ENCODE peak calls at places on chromosomes 3 and 15, in seven cellular contexts. O, G, R, M, F, D and A are unnamed samples.

GRCh38 chr3:195441051-195441450 is 1.8 kb downstream of the ACAP2 start:
- DNase-seq in O (no peak), G (no peak), R (no peak), M (no peak), F (no peak), D (no peak), A (no peak)

GRCh38 chr3:77179762-77180161 is 139.9 kb downstream of the ROBO2 start:
- DNase-seq in O (no peak), G (peak), R (no peak), M (no peak), F (no peak), D (peak), A (no peak)

GRCh38 chr15:87740655-87741344 is 515.7 kb downstream of the NTRK3 start:
- DNase-seq in O (no peak), G (no peak), R (no peak), M (no peak), F (no peak), D (no peak), A (no peak)

GRCh38 chr3:24365168-24365567 is 129.5 kb downstream of the THRB start:
- DNase-seq in O (no peak), G (peak), R (peak), M (no peak), F (no peak), D (no peak), A (no peak)

GRCh38 chr15:60945196-60945595 is 283.9 kb downstream of the RORA start:
- DNase-seq in O (no peak), G (no peak), R (peak), M (no peak), F (no peak), D (no peak), A (no peak)

GRCh38 chr3:29138171-29138570 is 142.7 kb upstream of the RBMS3 start:
- DNase-seq in O (no peak), G (no peak), R (no peak), M (no peak), F (no peak), D (no peak), A (no peak)

GRCh38 chr3:59482684-59483083 is 432.9 kb upstream of the CFAP20DC start:
- DNase-seq in O (no peak), G (no peak), R (no peak), M (no peak), F (no peak), D (no peak), A (no peak)

GRCh38 chr15:73691398-73691797 is 7.2 kb downstream of the CD276 start:
- DNase-seq in O (no peak), G (no peak), R (no peak), M (no peak), F (no peak), D (peak), A (no peak)

GRCh38 chr15:69755571-69756310 is 303.1 kb downstream of the RPLP1 start:
- DNase-seq in O (peak), G (no peak), R (no peak), M (no peak), F (peak), D (no peak), A (peak)

GRCh38 chr3:16675805-16676204 is 70.6 kb upstream of the DAZL start:
- DNase-seq in O (no peak), G (no peak), R (no peak), M (no peak), F (no peak), D (no peak), A (no peak)

GRCh38 chr3:143737065-143737464 is 111.2 kb downstream of the SLC9A9 start:
- DNase-seq in O (no peak), G (no peak), R (no peak), M (no peak), F (no peak), D (no peak), A (no peak)

GRCh38 chr3:193816028-193816395 is 223.0 kb downstream of the OPA1 start:
- DNase-seq in O (no peak), G (no peak), R (no peak), M (peak), F (no peak), D (no peak), A (no peak)

GRCh38 chr3:195441971-195442572 is 748 bp downstream of the ACAP2 start:
- DNase-seq in O (no peak), G (no peak), R (peak), M (peak), F (no peak), D (peak), A (peak)

GRCh38 chr3:66322436-66322835 is 101.6 kb downstream of the SLC25A26 start:
- DNase-seq in O (no peak), G (no peak), R (no peak), M (no peak), F (no peak), D (no peak), A (no peak)

GRCh38 chr3:186107148-186108105 is 1.5 kb downstream of the ETV5 start:
- DNase-seq in O (peak), G (peak), R (peak), M (peak), F (no peak), D (peak), A (peak)

GRCh38 chr3:171028779-171029232 is 2.3 kb upstream of the SLC2A2 start:
- DNase-seq in O (no peak), G (no peak), R (no peak), M (no peak), F (no peak), D (no peak), A (no peak)

GRCh38 chr15:39403674-39404117 is 177.2 kb upstream of the THBS1 start:
- DNase-seq in O (no peak), G (peak), R (peak), M (no peak), F (no peak), D (no peak), A (no peak)

GRCh38 chr3:17355591-17355990 is 386.8 kb downstream of the TBC1D5 start:
- DNase-seq in O (no peak), G (no peak), R (no peak), M (no peak), F (no peak), D (no peak), A (no peak)

GRCh38 chr3:195139091-195139875 is 131.7 kb downstream of the XXYLT1 start:
- DNase-seq in O (peak), G (no peak), R (no peak), M (no peak), F (no peak), D (no peak), A (no peak)

GRCh38 chr3:152835311-152836102 is 576 bp downstream of the P2RY1 start:
- DNase-seq in O (peak), G (no peak), R (peak), M (peak), F (no peak), D (peak), A (peak)

GRCh38 chr3:11084098-11084497 is 70.2 kb upstream of the HRH1 start:
- DNase-seq in O (no peak), G (no peak), R (peak), M (no peak), F (no peak), D (no peak), A (no peak)

GRCh38 chr15:70337292-70338186 is 239.8 kb upstream of the TLE3 start:
- DNase-seq in O (no peak), G (no peak), R (no peak), M (no peak), F (no peak), D (no peak), A (no peak)

GRCh38 chr15:67109141-67110034 is 44.0 kb downstream of the SMAD3 start:
- DNase-seq in O (peak), G (peak), R (no peak), M (no peak), F (no peak), D (no peak), A (no peak)

GRCh38 chr3:142858043-142858442 is 30.8 kb downstream of the PCOLCE2 start:
- DNase-seq in O (no peak), G (no peak), R (no peak), M (no peak), F (no peak), D (no peak), A (no peak)

GRCh38 chr3:168570404-168571173 is 474.9 kb upstream of the GOLIM4 start:
- DNase-seq in O (no peak), G (no peak), R (no peak), M (no peak), F (no peak), D (no peak), A (no peak)

GRCh38 chr15:35746121-35746520 is 200.2 kb upstream of the DPH6 start:
- DNase-seq in O (no peak), G (no peak), R (no peak), M (no peak), F (no peak), D (no peak), A (no peak)

GRCh38 chr15:82709081-82709420 is 624 bp downstream of the AP3B2 start:
- DNase-seq in O (no peak), G (no peak), R (no peak), M (peak), F (no peak), D (peak), A (no peak)

GRCh38 chr3:165568907-165569462 is 268.2 kb downstream of the BCHE start:
- DNase-seq in O (no peak), G (no peak), R (no peak), M (no peak), F (no peak), D (no peak), A (no peak)

GRCh38 chr3:187788984-187789857 is 44.0 kb upstream of the BCL6 start:
- DNase-seq in O (no peak), G (no peak), R (no peak), M (no peak), F (no peak), D (no peak), A (no peak)

GRCh38 chr3:186236357-186237020 is 125.5 kb downstream of the DGKG start:
- DNase-seq in O (no peak), G (no peak), R (no peak), M (no peak), F (no peak), D (no peak), A (no peak)

GRCh38 chr3:31534036-31534435 is 1.3 kb downstream of the STT3B start:
- DNase-seq in O (no peak), G (peak), R (peak), M (no peak), F (peak), D (peak), A (no peak)

DNA sequence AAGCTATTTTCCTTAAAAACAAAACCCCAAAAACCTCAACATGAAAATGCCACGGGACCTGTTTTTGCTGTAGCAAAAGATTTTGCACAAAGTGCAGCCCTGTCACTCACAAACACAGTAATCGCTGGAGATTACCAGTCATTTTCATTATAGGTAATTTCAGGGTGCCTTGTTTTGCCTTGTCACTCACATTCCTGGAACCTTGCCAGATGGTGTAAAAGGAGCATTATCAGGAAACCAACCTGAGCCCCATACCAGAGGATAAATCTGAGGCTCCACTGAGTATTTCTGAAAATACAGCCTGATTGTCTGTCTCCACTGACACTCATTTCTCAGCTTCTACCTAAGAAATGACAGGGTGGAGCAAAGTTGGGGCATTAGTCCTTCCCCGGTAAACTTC is 791.3 kb upstream of the LMCD1 start:
- DNase-seq in O (no peak), G (no peak), R (no peak), M (no peak), F (no peak), D (peak), A (no peak)
- TF ChIP-seq TAF1 in O (no peak), G (no peak), R (no peak), M (no peak), F (no peak), D (no peak), A (no peak)

GRCh38 chr3:114624047-114624445 is 330.2 kb downstream of the TIGIT start:
- DNase-seq in O (no peak), G (peak), R (no peak), M (no peak), F (no peak), D (no peak), A (no peak)
- TF ChIP-seq POLR2AphosphoS5 in O (no peak), G (no peak), R (no peak), M (no peak), F (no peak), D (no peak), A (no peak)

GRCh38 chr15:38354321-38354929 is 99.5 kb upstream of the FAM98B start:
- DNase-seq in O (no peak), G (peak), R (peak), M (peak), F (peak), D (peak), A (peak)
- TF ChIP-seq TAF1 in O (no peak), G (no peak), R (no peak), M (no peak), F (no peak), D (no peak), A (no peak)

DNA sequence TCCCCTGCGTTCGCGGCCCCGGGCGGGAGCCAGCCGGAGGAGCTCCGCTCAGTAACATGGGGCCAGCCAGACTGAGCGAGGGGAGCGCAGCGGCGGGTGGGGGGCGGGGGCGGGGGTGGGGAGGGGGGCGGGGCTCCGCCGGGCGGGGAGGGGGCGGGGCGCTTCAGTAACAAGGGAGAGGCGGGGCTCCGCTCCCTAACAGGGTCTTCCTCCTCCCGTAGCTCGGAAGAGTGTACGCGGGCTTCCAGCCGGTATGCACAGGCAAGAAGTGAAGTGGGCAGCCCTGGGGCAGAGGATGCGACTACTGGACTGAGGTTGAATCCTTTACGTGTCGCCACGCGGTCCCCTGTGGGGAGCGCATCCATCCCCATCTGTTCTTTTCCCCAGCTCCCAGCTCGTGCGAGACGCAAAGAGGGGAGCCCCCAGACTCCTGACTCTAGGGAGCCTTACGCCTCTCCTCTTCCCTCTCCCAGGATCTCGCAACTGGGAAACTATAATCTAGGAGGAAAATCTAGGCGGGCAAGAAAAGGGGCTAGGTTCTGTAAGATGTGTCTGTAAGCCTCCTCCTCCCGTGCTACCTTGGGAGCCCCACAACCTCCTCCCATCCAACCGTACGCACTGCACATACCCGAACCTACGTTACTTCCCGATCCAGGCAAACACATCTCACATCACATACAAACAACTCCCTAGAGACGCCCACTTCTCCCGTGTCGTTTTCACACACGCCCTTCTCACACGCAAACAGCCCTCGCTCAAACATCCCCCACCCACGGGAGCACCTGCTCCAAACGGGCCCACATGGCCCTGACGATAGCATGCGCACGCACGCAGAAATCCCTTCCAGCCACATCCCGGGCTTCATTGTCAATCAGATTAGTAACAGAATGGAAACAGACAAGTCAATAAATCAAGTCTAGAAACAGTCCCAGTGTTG is at the start of gene SHF:
- DNase-seq in O (no peak), G (peak), R (peak), M (peak), F (no peak), D (peak), A (peak)
- TF ChIP-seq POLR2AphosphoS5 in O (peak), G (peak), R (peak), M (peak), F (peak), D (no peak), A (peak)

GRCh38 chr3:178562143-178562868 is 26.1 kb downstream of the KCNMB2 start:
- DNase-seq in O (no peak), G (no peak), R (no peak), M (no peak), F (no peak), D (no peak), A (no peak)
- TF ChIP-seq TAF1 in O (no peak), G (no peak), R (no peak), M (no peak), F (no peak), D (no peak), A (no peak)

GRCh38 chr15:90594297-90594696 is 64.6 kb downstream of the CRTC3 start:
- DNase-seq in O (no peak), G (no peak), R (no peak), M (no peak), F (peak), D (no peak), A (peak)
- TF ChIP-seq POLR2AphosphoS5 in O (no peak), G (no peak), R (no peak), M (no peak), F (no peak), D (no peak), A (no peak)

GRCh38 chr15:62637498-62637897 is 405.0 kb upstream of the TPM1 start:
- DNase-seq in O (no peak), G (no peak), R (peak), M (no peak), F (no peak), D (no peak), A (no peak)
- TF ChIP-seq TAF1 in O (no peak), G (no peak), R (no peak), M (no peak), F (no peak), D (no peak), A (no peak)

GRCh38 chr15:57496946-57497944 is 94.5 kb upstream of the MYZAP start:
- DNase-seq in O (no peak), G (peak), R (no peak), M (no peak), F (no peak), D (no peak), A (no peak)
- TF ChIP-seq POLR2AphosphoS5 in O (no peak), G (peak), R (no peak), M (no peak), F (no peak), D (no peak), A (no peak)